ENCODE peak calls at places on chromosomes 6 and 20, in five cellular contexts. One of them, this sample, is unnamed.

GRCh38 chr6:37265876-37266275 is 7.9 kb upstream of the TMEM217 start:
- DNase-seq in neural progenitor cell: no peak
- DNase-seq in PC-3: no peak
- DNase-seq in HCT116: no peak
- DNase-seq in OCI-LY7: no peak
- DNase-seq in this sample: no peak

GRCh38 chr6:2498224-2498623 is 252.5 kb downstream of the MYLK4 start:
- DNase-seq in neural progenitor cell: no peak
- DNase-seq in PC-3: peak; percentile 65
- DNase-seq in HCT116: no peak
- DNase-seq in OCI-LY7: no peak
- DNase-seq in this sample: peak; percentile 33

GRCh38 chr6:160882741-160883340 is 108.7 kb upstream of the MAP3K4 start:
- DNase-seq in neural progenitor cell: no peak
- DNase-seq in PC-3: no peak
- DNase-seq in HCT116: no peak
- DNase-seq in OCI-LY7: no peak
- DNase-seq in this sample: peak; percentile 77

GRCh38 chr6:43011207-43011606 is 2.5 kb downstream of the MEA1 start:
- DNase-seq in neural progenitor cell: peak; percentile 15
- DNase-seq in PC-3: no peak
- DNase-seq in HCT116: no peak
- DNase-seq in OCI-LY7: no peak
- DNase-seq in this sample: no peak

GRCh38 chr6:39057251-39058155 is 8.9 kb downstream of the GLP1R start:
- DNase-seq in neural progenitor cell: no peak
- DNase-seq in PC-3: no peak
- DNase-seq in HCT116: no peak
- DNase-seq in OCI-LY7: no peak
- DNase-seq in this sample: no peak

GRCh38 chr6:7204726-7205125 is 97.0 kb downstream of the RREB1 start:
- DNase-seq in neural progenitor cell: no peak
- DNase-seq in PC-3: no peak
- DNase-seq in HCT116: no peak
- DNase-seq in OCI-LY7: no peak
- DNase-seq in this sample: peak; percentile 33

GRCh38 chr20:33308668-33309067 is 25.7 kb downstream of the BPIFB1 start:
- DNase-seq in neural progenitor cell: no peak
- DNase-seq in PC-3: no peak
- DNase-seq in HCT116: no peak
- DNase-seq in OCI-LY7: no peak
- DNase-seq in this sample: no peak

GRCh38 chr6:27726620-27727023 is 185.6 kb downstream of the OR2B2 start:
- DNase-seq in neural progenitor cell: no peak
- DNase-seq in PC-3: peak; percentile 63
- DNase-seq in HCT116: peak; percentile 44
- DNase-seq in OCI-LY7: no peak
- DNase-seq in this sample: no peak

GRCh38 chr6:111586554-111586953 is 19.1 kb downstream of the TRAF3IP2 start:
- DNase-seq in neural progenitor cell: no peak
- DNase-seq in PC-3: no peak
- DNase-seq in HCT116: no peak
- DNase-seq in OCI-LY7: no peak
- DNase-seq in this sample: no peak

GRCh38 chr20:4082406-4083102 is 67.2 kb upstream of the RNF24 start:
- DNase-seq in neural progenitor cell: peak; percentile 70
- DNase-seq in PC-3: peak; percentile 25
- DNase-seq in HCT116: no peak
- DNase-seq in OCI-LY7: no peak
- DNase-seq in this sample: peak; percentile 60

GRCh38 chr20:354298-354977 is 7.5 kb downstream of the NRSN2 start:
- DNase-seq in neural progenitor cell: peak; percentile 88
- DNase-seq in PC-3: peak; percentile 93
- DNase-seq in HCT116: peak; percentile 59
- DNase-seq in OCI-LY7: peak; percentile 89
- DNase-seq in this sample: peak; percentile 79

GRCh38 chr6:41728073-41728936 is 7.1 kb downstream of the TFEB start:
- DNase-seq in neural progenitor cell: no peak
- DNase-seq in PC-3: no peak
- DNase-seq in HCT116: no peak
- DNase-seq in OCI-LY7: peak; percentile 47
- DNase-seq in this sample: no peak

GRCh38 chr6:42978487-42978792 is 541 bp downstream of the PEX6 start:
- DNase-seq in neural progenitor cell: peak; percentile 48
- DNase-seq in PC-3: peak; percentile 32
- DNase-seq in HCT116: no peak
- DNase-seq in OCI-LY7: peak; percentile 32
- DNase-seq in this sample: peak; percentile 65

GRCh38 chr6:88072462-88072861 is 24.8 kb downstream of the SPACA1 start:
- DNase-seq in neural progenitor cell: no peak
- DNase-seq in PC-3: peak; percentile 2
- DNase-seq in HCT116: no peak
- DNase-seq in OCI-LY7: no peak
- DNase-seq in this sample: no peak

GRCh38 chr20:39190666-39191570 is 228.8 kb downstream of the DHX35 start:
- DNase-seq in neural progenitor cell: no peak
- DNase-seq in PC-3: peak; percentile 88
- DNase-seq in HCT116: peak; percentile 39
- DNase-seq in OCI-LY7: no peak
- DNase-seq in this sample: peak; percentile 88

GRCh38 chr20:31677553-31678260 is 40.0 kb downstream of the COX4I2 start:
- DNase-seq in neural progenitor cell: no peak
- DNase-seq in PC-3: peak; percentile 1
- DNase-seq in HCT116: no peak
- DNase-seq in OCI-LY7: no peak
- DNase-seq in this sample: no peak

GRCh38 chr20:58366866-58367265 is 22.2 kb upstream of the VAPB start:
- DNase-seq in neural progenitor cell: no peak
- DNase-seq in PC-3: peak; percentile 32
- DNase-seq in HCT116: no peak
- DNase-seq in OCI-LY7: no peak
- DNase-seq in this sample: no peak

GRCh38 chr6:163259689-163260088 is 154.8 kb upstream of the QKI start:
- DNase-seq in neural progenitor cell: no peak
- DNase-seq in PC-3: no peak
- DNase-seq in HCT116: no peak
- DNase-seq in OCI-LY7: no peak
- DNase-seq in this sample: no peak

GRCh38 chr6:36698871-36699271 is 1.2 kb downstream of the RAB44 start:
- DNase-seq in neural progenitor cell: no peak
- DNase-seq in PC-3: no peak
- DNase-seq in HCT116: no peak
- DNase-seq in OCI-LY7: no peak
- DNase-seq in this sample: no peak

GRCh38 chr6:142387997-142388815 is 86.4 kb downstream of the ADGRG6 start:
- DNase-seq in neural progenitor cell: peak; percentile 43
- DNase-seq in PC-3: peak; percentile 72
- DNase-seq in HCT116: no peak
- DNase-seq in OCI-LY7: peak; percentile 41
- DNase-seq in this sample: peak; percentile 73

GRCh38 chr20:40679119-40679637 is 9.9 kb downstream of the MAFB start:
- DNase-seq in neural progenitor cell: no peak
- DNase-seq in PC-3: no peak
- DNase-seq in HCT116: no peak
- DNase-seq in OCI-LY7: no peak
- DNase-seq in this sample: no peak

GRCh38 chr6:6007311-6008113 is 787 bp upstream of the NRN1 start:
- DNase-seq in neural progenitor cell: peak; percentile 80
- DNase-seq in PC-3: no peak
- DNase-seq in HCT116: no peak
- DNase-seq in OCI-LY7: peak; percentile 89
- DNase-seq in this sample: peak; percentile 72

GRCh38 chr6:6008114-6008647 is 1.5 kb upstream of the NRN1 start:
- DNase-seq in neural progenitor cell: no peak
- DNase-seq in PC-3: no peak
- DNase-seq in HCT116: no peak
- DNase-seq in OCI-LY7: no peak
- DNase-seq in this sample: peak; percentile 57

GRCh38 chr6:6008648-6009421 is 2.1 kb upstream of the NRN1 start:
- DNase-seq in neural progenitor cell: peak; percentile 91
- DNase-seq in PC-3: peak; percentile 75
- DNase-seq in HCT116: peak; percentile 36
- DNase-seq in OCI-LY7: peak; percentile 95
- DNase-seq in this sample: peak; percentile 95

GRCh38 chr6:6005467-6006427 is 978 bp downstream of the NRN1 start:
- DNase-seq in neural progenitor cell: peak; percentile 45
- DNase-seq in PC-3: no peak
- DNase-seq in HCT116: no peak
- DNase-seq in OCI-LY7: no peak
- DNase-seq in this sample: peak; percentile 59

GRCh38 chr6:6006428-6007310 is at the start of gene NRN1:
- DNase-seq in neural progenitor cell: peak; percentile 52
- DNase-seq in PC-3: no peak
- DNase-seq in HCT116: no peak
- DNase-seq in OCI-LY7: peak; percentile 33
- DNase-seq in this sample: peak; percentile 91
- H4K20me1 ChIP-seq in neural progenitor cell: peaks cover 38% of the 10 kb centered on the region
- H4K20me1 ChIP-seq in PC-3: no peaks in the 10 kb centered on the region
- H4K20me1 ChIP-seq in HCT116: no peaks in the 10 kb centered on the region
- H4K20me1 ChIP-seq in OCI-LY7: no peaks in the 10 kb centered on the region
- H4K20me1 ChIP-seq in this sample: no peaks in the 10 kb centered on the region

GRCh38 chr6:90175627-90176538 is 120.8 kb downstream of the BACH2 start:
- DNase-seq in neural progenitor cell: no peak
- DNase-seq in PC-3: no peak
- DNase-seq in HCT116: no peak
- DNase-seq in OCI-LY7: no peak
- DNase-seq in this sample: no peak

GRCh38 chr6:90180526-90180925 is 116.1 kb downstream of the BACH2 start:
- DNase-seq in neural progenitor cell: no peak
- DNase-seq in PC-3: no peak
- DNase-seq in HCT116: no peak
- DNase-seq in OCI-LY7: no peak
- DNase-seq in this sample: no peak

GRCh38 chr6:90178294-90178678 is 118.4 kb downstream of the BACH2 start:
- DNase-seq in neural progenitor cell: no peak
- DNase-seq in PC-3: no peak
- DNase-seq in HCT116: no peak
- DNase-seq in OCI-LY7: no peak
- DNase-seq in this sample: no peak

GRCh38 chr6:90177544-90178293 is 118.9 kb downstream of the BACH2 start:
- DNase-seq in neural progenitor cell: no peak
- DNase-seq in PC-3: no peak
- DNase-seq in HCT116: no peak
- DNase-seq in OCI-LY7: no peak
- DNase-seq in this sample: no peak

DNA sequence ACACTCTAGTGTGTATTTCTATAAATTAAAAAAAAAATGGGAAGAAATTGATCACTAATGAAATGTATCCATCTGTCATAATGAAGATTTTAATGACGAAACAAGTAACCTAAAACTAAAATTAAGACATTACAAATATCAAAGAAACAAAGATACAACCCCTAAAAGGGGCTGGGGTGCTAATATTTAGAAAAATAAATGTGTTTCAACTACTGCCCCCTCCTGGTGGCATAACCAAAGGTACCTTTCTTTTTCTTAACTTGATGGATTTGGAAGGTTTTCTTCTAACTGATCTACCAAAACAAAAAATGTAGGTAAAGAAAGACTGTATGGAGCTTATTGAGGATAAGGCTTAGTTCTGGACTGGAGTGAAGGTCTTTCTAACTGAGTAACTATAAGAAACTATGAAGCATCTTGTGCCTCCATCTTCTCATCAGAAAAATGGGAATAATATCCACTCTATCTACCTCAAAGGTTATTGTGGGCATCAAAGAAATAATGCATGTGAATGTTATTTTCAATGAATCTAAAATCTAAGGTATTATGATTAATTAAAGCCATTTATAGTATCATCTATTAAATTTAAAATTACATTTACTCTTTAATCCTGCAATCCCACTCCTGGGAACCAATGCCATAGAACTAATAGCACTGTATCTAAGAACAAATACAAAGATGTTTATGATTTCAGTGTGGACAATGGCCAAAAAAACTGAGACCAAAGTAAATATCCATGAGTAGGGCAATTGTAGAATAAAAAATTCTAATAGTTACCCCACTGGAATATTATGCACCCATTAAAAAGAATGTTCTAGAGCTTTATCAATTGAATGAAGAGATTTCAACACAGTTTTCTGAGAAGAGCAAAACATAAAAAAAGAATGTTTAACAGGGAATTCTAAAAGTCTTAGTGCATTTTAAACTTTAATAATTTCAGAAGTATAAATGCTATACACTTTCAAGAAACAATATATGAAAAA is 117.2 kb downstream of the BACH2 start:
- DNase-seq in neural progenitor cell: peak; percentile 19
- DNase-seq in PC-3: peak; percentile 35
- DNase-seq in HCT116: no peak
- DNase-seq in OCI-LY7: no peak
- DNase-seq in this sample: peak; percentile 46
- TF ChIP-seq EZH2phosphoT487 in neural progenitor cell: no peak
- TF ChIP-seq EZH2phosphoT487 in PC-3: no peak
- TF ChIP-seq EZH2phosphoT487 in HCT116: no peak
- TF ChIP-seq EZH2phosphoT487 in OCI-LY7: no peak
- TF ChIP-seq EZH2phosphoT487 in this sample: no peak

GRCh38 chr6:137045221-137045789 is 540 bp upstream of the IL20RA start:
- DNase-seq in neural progenitor cell: no peak
- DNase-seq in PC-3: peak; percentile 47
- DNase-seq in HCT116: no peak
- DNase-seq in OCI-LY7: no peak
- DNase-seq in this sample: no peak
- H3K4me3 ChIP-seq in neural progenitor cell: no peak overlapping the region
- H3K4me3 ChIP-seq in PC-3: peak overlapping the region; percentile 72
- H3K4me3 ChIP-seq in HCT116: peak overlapping the region; percentile 68
- H3K4me3 ChIP-seq in OCI-LY7: no peak overlapping the region
- H3K4me3 ChIP-seq in this sample: no peak overlapping the region

GRCh38 chr6:17677602-17678001 is 29.1 kb downstream of the NUP153 start:
- DNase-seq in neural progenitor cell: no peak
- DNase-seq in PC-3: no peak
- DNase-seq in HCT116: no peak
- DNase-seq in OCI-LY7: no peak
- DNase-seq in this sample: no peak

GRCh38 chr6:17684134-17684533 is 22.6 kb downstream of the NUP153 start:
- DNase-seq in neural progenitor cell: no peak
- DNase-seq in PC-3: no peak
- DNase-seq in HCT116: no peak
- DNase-seq in OCI-LY7: no peak
- DNase-seq in this sample: no peak

DNA sequence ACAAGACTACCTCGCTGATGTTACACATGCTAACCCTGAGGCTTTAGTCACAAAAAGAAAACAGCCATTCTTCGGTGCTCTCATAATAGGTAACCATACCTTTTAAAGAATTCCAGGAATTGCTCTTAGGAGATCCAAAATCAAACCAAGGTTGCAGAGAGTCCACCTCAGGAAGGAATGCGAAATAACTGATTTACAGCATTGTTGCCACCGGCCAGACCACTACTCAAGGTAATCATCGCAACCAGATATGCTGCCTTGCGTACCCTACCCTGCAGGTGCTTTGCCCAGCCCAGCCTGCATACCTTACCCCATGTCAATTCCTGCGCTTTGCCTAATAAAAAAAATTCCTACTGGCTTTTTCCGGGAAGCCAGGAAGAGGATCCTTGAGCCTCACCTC is 27.0 kb downstream of the NUP153 start:
- DNase-seq in neural progenitor cell: no peak
- DNase-seq in PC-3: no peak
- DNase-seq in HCT116: no peak
- DNase-seq in OCI-LY7: no peak
- DNase-seq in this sample: no peak
- H4K20me1 ChIP-seq in neural progenitor cell: peaks cover 61% of the 10 kb centered on the region
- H4K20me1 ChIP-seq in PC-3: peaks cover 78% of the 10 kb centered on the region
- H4K20me1 ChIP-seq in HCT116: peaks cover 33% of the 10 kb centered on the region
- H4K20me1 ChIP-seq in OCI-LY7: peaks cover 51% of the 10 kb centered on the region
- H4K20me1 ChIP-seq in this sample: peaks cover 10% of the 10 kb centered on the region

GRCh38 chr6:12436224-12436623 is 146.1 kb downstream of the EDN1 start:
- DNase-seq in neural progenitor cell: no peak
- DNase-seq in PC-3: no peak
- DNase-seq in HCT116: no peak
- DNase-seq in OCI-LY7: no peak
- DNase-seq in this sample: no peak
- TF ChIP-seq EZH2phosphoT487 in neural progenitor cell: no peak
- TF ChIP-seq EZH2phosphoT487 in PC-3: no peak
- TF ChIP-seq EZH2phosphoT487 in HCT116: no peak
- TF ChIP-seq EZH2phosphoT487 in OCI-LY7: no peak
- TF ChIP-seq EZH2phosphoT487 in this sample: no peak